ENCODE peak calls at places on chromosome 7, in five cellular contexts. N is B cell, G is ovary, S is CD14-positive monocyte, Z is ascending aorta. C is an unnamed sample.

GRCh38 chr7:102933763-102934162 is 21.0 kb downstream of the LRRC17 start:
- DNase-seq in S (no peak), Z (peak; percentile 92), G (peak; percentile 90), N (no peak), C (no peak)

GRCh38 chr7:149625339-149625946 is 127.8 kb upstream of the ZNF746 start:
- DNase-seq in Z (peak; percentile 73), G (peak; percentile 61), N (peak; percentile 68), S (no peak), C (peak; percentile 76)

GRCh38 chr7:99352247-99352646 is 22.3 kb upstream of the ARPC1B start:
- DNase-seq in Z (no peak), N (no peak), S (no peak), G (no peak), C (no peak)

GRCh38 chr7:17130281-17131059 is 168.0 kb upstream of the AHR start:
- DNase-seq in G (no peak), Z (no peak), S (no peak), N (no peak), C (no peak)

GRCh38 chr7:53325061-53325460 is 289.6 kb downstream of the POM121L12 start:
- DNase-seq in Z (no peak), S (no peak), N (no peak), G (no peak), C (no peak)

GRCh38 chr7:26399309-26399610 is 107.6 kb downstream of the SNX10 start:
- DNase-seq in S (no peak), G (peak; percentile 20), Z (no peak), N (no peak), C (no peak)

GRCh38 chr7:157897686-157898085 is 560.9 kb downstream of the DNAJB6 start:
- DNase-seq in S (no peak), N (no peak), Z (peak; percentile 53), G (no peak), C (no peak)

GRCh38 chr7:131625817-131626372 is 69.5 kb upstream of the PODXL start:
- DNase-seq in Z (no peak), S (no peak), N (no peak), G (no peak), C (no peak)

GRCh38 chr7:100604976-100605911 is 3.1 kb downstream of the PCOLCE start:
- DNase-seq in N (peak; percentile 47), G (peak; percentile 52), Z (no peak), S (peak; percentile 69), C (peak; percentile 52)

GRCh38 chr7:2687338-2687869 is 598 bp upstream of the AMZ1 start:
- DNase-seq in G (no peak), Z (no peak), N (no peak), S (no peak), C (no peak)

GRCh38 chr7:79749851-79750250 is 296.4 kb upstream of the MAGI2 start:
- DNase-seq in S (no peak), N (no peak), Z (no peak), G (no peak), C (no peak)

GRCh38 chr7:351256-351655 is 61.3 kb downstream of the FOXL3 start:
- DNase-seq in S (no peak), G (no peak), Z (no peak), N (peak; percentile 49), C (peak; percentile 86)

GRCh38 chr7:54542920-54543539 is 855 bp downstream of the VSTM2A start:
- DNase-seq in Z (no peak), S (no peak), G (no peak), N (no peak), C (no peak)

GRCh38 chr7:129159539-129159938 is 15.0 kb downstream of the TSPAN33 start:
- DNase-seq in G (no peak), Z (no peak), N (no peak), S (no peak), C (no peak)

GRCh38 chr7:130974794-130975193 is 240.8 kb upstream of the KLF14 start:
- DNase-seq in N (no peak), S (no peak), G (no peak), Z (no peak), C (no peak)

GRCh38 chr7:1787241-1787640 is 117.2 kb downstream of the ELFN1 start:
- DNase-seq in G (no peak), S (no peak), Z (no peak), N (no peak), C (no peak)

GRCh38 chr7:35839860-35840854 is 39.3 kb downstream of the SEPTIN7 start:
- DNase-seq in N (no peak), S (no peak), G (no peak), Z (no peak), C (no peak)

GRCh38 chr7:48781783-48782182 is 142.6 kb upstream of the CDC14C start:
- DNase-seq in G (no peak), S (no peak), Z (no peak), N (no peak), C (peak; percentile 39)

DNA sequence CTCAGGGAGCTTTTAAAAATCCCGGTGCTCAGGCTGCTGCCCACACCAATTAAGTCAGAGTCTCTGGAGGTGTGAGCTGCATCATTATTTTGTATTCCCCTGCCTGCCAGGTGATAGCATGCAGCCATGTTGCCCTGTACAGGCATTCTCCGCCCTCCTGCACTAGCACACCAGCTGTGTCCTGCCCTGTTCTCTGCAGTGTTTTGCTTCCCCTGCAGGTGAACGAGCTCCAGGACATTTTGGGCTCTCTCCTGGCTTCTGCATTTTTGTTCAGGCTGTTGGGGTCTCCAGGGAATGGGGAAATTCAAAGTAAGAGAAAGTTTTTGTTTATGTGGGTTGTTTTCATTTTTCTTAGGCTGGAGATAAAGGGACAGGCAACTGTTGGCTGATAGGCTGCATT is 271.0 kb upstream of the COBL start:
- DNase-seq in N (no peak), Z (no peak), S (no peak), G (no peak), C (no peak)
- TF ChIP-seq CTCF in N (no peak), Z (no peak), S (no peak), G (no peak), C (no peak)

GRCh38 chr7:50229964-50230363 is 74.6 kb upstream of the IKZF1 start:
- DNase-seq in G (no peak), Z (no peak), S (no peak), N (peak; percentile 33), C (no peak)
- TF ChIP-seq CTCF in G (no peak), Z (no peak), S (peak; percentile 49), N (peak; percentile 66), C (peak; percentile 98)

DNA sequence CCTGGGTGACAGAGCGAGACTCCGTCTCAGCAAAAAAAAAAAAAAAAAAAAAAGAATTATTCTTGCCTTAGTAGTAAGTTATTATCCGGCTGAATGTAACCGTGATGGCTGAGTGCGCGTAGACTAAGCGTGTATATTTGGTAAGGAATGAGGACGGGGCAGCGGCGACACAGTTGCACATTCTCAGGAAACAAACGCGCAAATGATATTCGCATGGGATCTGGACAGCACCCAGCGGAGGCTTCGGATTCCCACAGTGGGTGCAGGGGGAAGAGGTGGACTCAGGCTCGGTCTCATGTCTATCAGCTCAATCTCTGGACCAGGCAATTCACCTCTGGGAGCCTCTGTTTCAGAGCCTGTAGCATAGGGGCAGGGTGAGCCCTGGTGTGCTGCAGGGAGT is 29.1 kb downstream of the PAPOLB start:
- DNase-seq in Z (no peak), S (no peak), G (no peak), N (no peak), C (no peak)
- TF ChIP-seq CTCF in Z (no peak), S (no peak), G (no peak), N (no peak), C (no peak)

GRCh38 chr7:66366701-66367100 is 161.6 kb downstream of the TPST1 start:
- DNase-seq in G (no peak), N (no peak), Z (no peak), S (no peak), C (no peak)

GRCh38 chr7:66362136-66362535 is 157.0 kb downstream of the TPST1 start:
- DNase-seq in Z (no peak), N (no peak), S (no peak), G (no peak), C (no peak)

GRCh38 chr7:66359656-66360211 is 154.6 kb downstream of the TPST1 start:
- DNase-seq in G (no peak), S (no peak), Z (no peak), N (no peak), C (no peak)

GRCh38 chr7:66363655-66364054 is 158.5 kb downstream of the TPST1 start:
- DNase-seq in Z (no peak), N (no peak), S (no peak), G (no peak), C (no peak)
- TF ChIP-seq CTCF in Z (no peak), N (no peak), S (no peak), G (no peak), C (no peak)

GRCh38 chr7:73622527-73622908 is 1.8 kb downstream of the MLXIPL start:
- DNase-seq in Z (no peak), G (no peak), N (no peak), S (no peak), C (no peak)

GRCh38 chr7:73622909-73623797 is 1.2 kb downstream of the MLXIPL start:
- DNase-seq in Z (peak; percentile 73), N (no peak), S (no peak), G (peak; percentile 47), C (peak; percentile 21)

GRCh38 chr7:73618538-73618937 is 5.8 kb downstream of the MLXIPL start:
- DNase-seq in N (no peak), S (no peak), Z (no peak), G (no peak), C (no peak)

GRCh38 chr7:73623798-73624668 is at the start of gene MLXIPL:
- DNase-seq in S (peak; percentile 72), Z (peak; percentile 76), N (peak; percentile 56), G (peak; percentile 51), C (peak; percentile 81)

GRCh38 chr7:73621168-73622063 is 2.9 kb downstream of the MLXIPL start:
- DNase-seq in S (no peak), Z (no peak), G (no peak), N (no peak), C (no peak)
- TF ChIP-seq CTCF in S (no peak), Z (no peak), G (no peak), N (no peak), C (no peak)

GRCh38 chr7:51311166-51311565 is 5.4 kb downstream of the COBL start:
- DNase-seq in G (no peak), N (no peak), Z (no peak), S (no peak), C (no peak)

GRCh38 chr7:51307811-51308737 is 8.5 kb downstream of the COBL start:
- DNase-seq in G (no peak), S (no peak), N (no peak), Z (no peak), C (no peak)

GRCh38 chr7:51308738-51309102 is 7.9 kb downstream of the COBL start:
- DNase-seq in G (no peak), N (no peak), S (no peak), Z (no peak), C (no peak)

GRCh38 chr7:51310131-51310583 is 6.5 kb downstream of the COBL start:
- DNase-seq in N (no peak), G (no peak), Z (no peak), S (no peak), C (no peak)

DNA sequence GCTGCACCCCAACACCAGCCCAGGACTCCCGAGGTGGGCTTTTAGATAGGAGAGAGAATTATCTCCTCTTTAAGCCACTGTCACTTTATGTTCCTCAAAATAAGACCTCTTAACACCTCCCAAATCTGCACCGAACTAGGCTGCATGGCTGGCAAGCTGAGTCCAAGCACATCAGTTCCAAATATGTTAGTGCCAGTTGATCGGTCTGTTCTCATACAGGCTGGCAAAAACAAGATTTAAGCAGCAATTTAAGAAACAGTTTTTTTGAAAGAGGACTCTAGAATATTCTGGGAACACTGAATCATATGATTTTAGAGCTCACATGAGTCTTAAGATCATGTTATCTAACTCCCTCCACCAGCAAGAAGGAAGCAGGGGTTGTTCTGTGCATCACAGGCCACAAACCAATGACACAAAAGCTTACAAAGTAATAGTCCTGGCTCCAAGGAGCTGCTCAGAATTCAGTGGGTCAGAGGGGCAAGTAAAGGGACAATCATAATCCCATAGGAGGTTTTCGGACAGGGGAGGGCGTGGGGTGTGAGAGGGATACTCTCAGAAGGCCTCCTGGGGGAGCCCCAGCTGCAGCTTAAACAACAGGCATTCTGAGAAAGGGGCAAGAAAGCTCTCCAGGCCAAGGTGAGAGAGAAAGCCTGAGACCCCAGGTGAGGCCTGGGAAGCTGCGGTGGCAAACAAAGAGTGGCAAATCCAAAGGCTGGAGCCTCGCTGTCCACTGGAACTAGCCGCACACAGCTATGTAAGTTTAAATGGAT is 7.1 kb downstream of the COBL start:
- DNase-seq in N (no peak), S (no peak), Z (peak; percentile 16), G (no peak), C (no peak)
- TF ChIP-seq CTCF in N (no peak), S (no peak), Z (no peak), G (no peak), C (no peak)